ENCODE peak calls at places on chromosome 22, in seven cellular contexts. U, P, R, S, V, I and Y are unnamed samples.

GRCh38 chr22:40898850-40899357 is 37.0 kb upstream of the DNAJB7 start:
- DNase-seq in U (peak; percentile 78), P (no peak), R (no peak), S (no peak), V (peak; percentile 20), I (no peak), Y (peak; percentile 57)

GRCh38 chr22:31768422-31769059 is 14.7 kb downstream of the DEPDC5 start:
- DNase-seq in U (no peak), P (no peak), R (no peak), S (no peak), V (no peak), I (no peak), Y (no peak)

GRCh38 chr22:37416806-37417205 is 10.5 kb downstream of the ELFN2 start:
- DNase-seq in U (no peak), P (no peak), R (no peak), S (peak; percentile 54), V (peak; percentile 28), I (no peak), Y (no peak)

GRCh38 chr22:18994780-18995711 is 59.0 kb upstream of the PRODH start:
- DNase-seq in U (no peak), P (peak; percentile 70), R (no peak), S (no peak), V (peak; percentile 58), I (no peak), Y (no peak)

GRCh38 chr22:26646158-26646557 is 11.2 kb upstream of the MIAT start:
- DNase-seq in U (no peak), P (no peak), R (no peak), S (no peak), V (no peak), I (no peak), Y (no peak)

GRCh38 chr22:22810471-22810870 is 77.1 kb upstream of the IGLL5 start:
- DNase-seq in U (no peak), P (no peak), R (peak; percentile 75), S (no peak), V (no peak), I (no peak), Y (no peak)

GRCh38 chr22:42229455-42230149 is 40.9 kb downstream of the TCF20 start:
- DNase-seq in U (peak; percentile 61), P (no peak), R (no peak), S (no peak), V (no peak), I (no peak), Y (no peak)

GRCh38 chr22:32202539-32203180 is 2.2 kb downstream of the RFPL2 start:
- DNase-seq in U (peak; percentile 16), P (peak; percentile 83), R (peak; percentile 82), S (peak; percentile 19), V (peak; percentile 78), I (no peak), Y (peak; percentile 32)

GRCh38 chr22:20117656-20118571 is 888 bp upstream of the TRMT2A start:
- DNase-seq in U (peak; percentile 8), P (peak; percentile 76), R (no peak), S (peak; percentile 42), V (peak; percentile 43), I (peak; percentile 59), Y (peak; percentile 30)

GRCh38 chr22:46688949-46689348 is 49.1 kb downstream of the CERK start:
- DNase-seq in U (no peak), P (no peak), R (no peak), S (no peak), V (no peak), I (no peak), Y (no peak)

GRCh38 chr22:46076651-46077339 is 73.5 kb upstream of the PPARA start:
- DNase-seq in U (peak; percentile 81), P (peak; percentile 72), R (no peak), S (no peak), V (no peak), I (peak; percentile 60), Y (no peak)

GRCh38 chr22:19648419-19648929 is 65.8 kb upstream of the SEPTIN5 start:
- DNase-seq in U (peak; percentile 11), P (no peak), R (no peak), S (no peak), V (no peak), I (no peak), Y (no peak)

GRCh38 chr22:30220338-30221009 is 26.1 kb downstream of the LIF start:
- DNase-seq in U (no peak), P (no peak), R (no peak), S (no peak), V (no peak), I (no peak), Y (no peak)

GRCh38 chr22:31937328-31937727 is 7.0 kb upstream of the YWHAH start:
- DNase-seq in U (no peak), P (peak; percentile 17), R (no peak), S (no peak), V (peak; percentile 19), I (no peak), Y (no peak)

GRCh38 chr22:45441158-45441557 is 27.7 kb downstream of the RIBC2 start:
- DNase-seq in U (peak; percentile 78), P (no peak), R (no peak), S (peak; percentile 21), V (peak; percentile 80), I (peak; percentile 73), Y (no peak)

GRCh38 chr22:30452861-30453260 is 19.0 kb downstream of the SEC14L3 start:
- DNase-seq in U (no peak), P (no peak), R (no peak), S (no peak), V (no peak), I (no peak), Y (no peak)

GRCh38 chr22:45911601-45912271 is 65.2 kb downstream of the WNT7B start:
- DNase-seq in U (peak; percentile 52), P (peak; percentile 90), R (no peak), S (no peak), V (no peak), I (no peak), Y (no peak)

GRCh38 chr22:30115705-30116104 is 35.4 kb downstream of the HORMAD2 start:
- DNase-seq in U (no peak), P (no peak), R (no peak), S (no peak), V (no peak), I (no peak), Y (no peak)

GRCh38 chr22:43624144-43624998 is 187.7 kb downstream of the EFCAB6 start:
- DNase-seq in U (no peak), P (no peak), R (no peak), S (no peak), V (no peak), I (no peak), Y (no peak)

GRCh38 chr22:42878561-42879305 is 21.7 kb upstream of the ARFGAP3 start:
- DNase-seq in U (no peak), P (no peak), R (no peak), S (no peak), V (no peak), I (no peak), Y (no peak)

GRCh38 chr22:46196268-46196667 is 45.9 kb downstream of the PPARA start:
- DNase-seq in U (no peak), P (no peak), R (no peak), S (no peak), V (no peak), I (no peak), Y (no peak)

GRCh38 chr22:50599816-50600454 is 658 bp upstream of the MAPK8IP2 start:
- DNase-seq in U (no peak), P (no peak), R (no peak), S (peak; percentile 45), V (peak; percentile 82), I (peak; percentile 65), Y (peak; percentile 23)

GRCh38 chr22:19631899-19632670 is 82.2 kb upstream of the SEPTIN5 start:
- DNase-seq in U (peak; percentile 37), P (no peak), R (no peak), S (peak; percentile 41), V (peak; percentile 36), I (no peak), Y (no peak)

GRCh38 chr22:33819743-33820142 is 100.5 kb downstream of the LARGE1 start:
- DNase-seq in U (no peak), P (no peak), R (no peak), S (no peak), V (no peak), I (no peak), Y (no peak)

DNA sequence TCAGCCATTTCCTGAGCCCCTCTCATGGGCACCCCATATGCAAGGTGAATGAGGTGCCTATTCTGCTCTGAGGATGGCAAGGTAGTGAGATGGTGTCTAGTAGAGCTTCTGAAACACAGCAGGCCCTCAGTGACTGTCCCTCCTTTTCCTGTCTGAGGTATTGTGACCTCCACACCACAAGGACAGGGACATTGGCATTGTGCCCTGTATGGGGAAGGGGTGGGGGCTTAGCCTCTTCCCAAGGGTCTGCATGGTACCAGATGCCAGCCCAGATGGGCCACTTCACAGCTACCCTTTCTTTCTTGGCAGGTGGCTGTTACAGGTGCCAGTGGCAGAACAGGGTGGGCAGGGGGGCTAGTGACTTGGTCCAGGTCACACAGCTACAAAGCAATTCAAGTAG is 78.8 kb downstream of the CABIN1 start:
- DNase-seq in U (no peak), P (peak; percentile 43), R (no peak), S (no peak), V (no peak), I (peak; percentile 25), Y (no peak)
- H3K4me1 ChIP-seq in U (no peaks in the 10 kb centered on the region), P (no peaks in the 10 kb centered on the region), R (peaks cover 12% of the 10 kb centered on the region), S (no peaks in the 10 kb centered on the region), V (no peaks in the 10 kb centered on the region), I (no peaks in the 10 kb centered on the region), Y (no peaks in the 10 kb centered on the region)

GRCh38 chr22:28920757-28921584 is 37.6 kb downstream of the ZNRF3 start:
- DNase-seq in U (no peak), P (no peak), R (no peak), S (peak; percentile 69), V (no peak), I (no peak), Y (no peak)
- H3K27ac ChIP-seq in U (no peak overlapping the region), P (no peak overlapping the region), R (no peak overlapping the region), S (no peak overlapping the region), V (peak overlapping the region; percentile 97), I (no peak overlapping the region), Y (no peak overlapping the region)

DNA sequence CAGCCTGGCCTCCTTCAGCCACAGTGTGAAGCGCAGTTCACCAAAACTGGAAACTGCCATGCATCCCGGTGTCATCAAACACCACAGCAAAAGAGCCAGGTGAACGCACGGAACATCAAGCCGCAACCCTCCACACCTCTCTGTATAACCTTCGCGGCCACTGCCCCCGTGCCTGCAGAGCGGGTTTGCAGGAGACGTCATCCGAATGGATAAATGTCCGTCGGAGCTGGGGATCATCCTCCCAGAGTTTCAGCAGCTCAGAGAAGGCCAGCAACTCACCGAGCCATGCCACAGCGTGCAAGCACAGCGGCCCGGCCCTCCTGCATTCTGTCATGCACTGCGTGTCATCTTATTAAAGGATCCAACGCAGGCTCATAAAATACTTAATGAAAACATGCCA is 310.0 kb downstream of the BRD1 start:
- DNase-seq in U (no peak), P (no peak), R (no peak), S (no peak), V (no peak), I (no peak), Y (no peak)
- H3K4me1 ChIP-seq in U (no peaks in the 10 kb centered on the region), P (no peaks in the 10 kb centered on the region), R (no peaks in the 10 kb centered on the region), S (no peaks in the 10 kb centered on the region), V (no peaks in the 10 kb centered on the region), I (no peaks in the 10 kb centered on the region), Y (no peaks in the 10 kb centered on the region)

GRCh38 chr22:36363378-36363931 is 24.3 kb downstream of the MYH9 start:
- DNase-seq in U (no peak), P (no peak), R (no peak), S (no peak), V (no peak), I (no peak), Y (no peak)
- H3K27ac ChIP-seq in U (peak overlapping the region; percentile 90), P (peak overlapping the region; percentile 69), R (peak overlapping the region; percentile 98), S (peak overlapping the region; percentile 30), V (peak overlapping the region; percentile 92), I (no peak overlapping the region), Y (peak overlapping the region; percentile 96)